ENCODE peak calls at places on chromosomes 16 and 17, in nine cellular contexts. A is heart left ventricle, R is T-helper 9 cell, G is right lobe of liver, F is NCI-H1092 treated with DMSO at 0.1 percent for 48 hours, E is Panc1, I is NCI-H187, Y is HFF-Myc, B is NCI-H345. M is an unnamed sample.

GRCh38 chr16:8173111-8173644 is 417.1 kb downstream of the TMEM114 start:
- DNase-seq in A (peak; percentile 73), R (no peak), F (peak; percentile 74), G (peak; percentile 78), I (no peak), B (peak; percentile 44), Y (peak; percentile 32), E (peak; percentile 45), M (peak; percentile 75)

GRCh38 chr17:76506408-76507328 is 5.4 kb upstream of the RHBDF2 start:
- DNase-seq in Y (no peak), E (no peak), G (peak; percentile 81), A (peak; percentile 91), R (peak; percentile 84), I (peak; percentile 56), B (peak; percentile 74), F (peak; percentile 62), M (peak; percentile 82)

GRCh38 chr17:80262775-80263244 is 2.2 kb downstream of the RNF213 start:
- DNase-seq in R (no peak), B (no peak), I (no peak), F (no peak), E (no peak), Y (no peak), G (no peak), A (no peak), M (no peak)

GRCh38 chr17:62824290-62825135 is 16.4 kb upstream of the MARCHF10 start:
- DNase-seq in B (no peak), A (no peak), G (no peak), R (no peak), E (no peak), Y (peak; percentile 84), F (no peak), I (no peak), M (no peak)

GRCh38 chr17:65423346-65424140 is 137.9 kb downstream of the AXIN2 start:
- DNase-seq in E (no peak), A (no peak), I (no peak), R (no peak), Y (no peak), G (no peak), F (no peak), B (no peak), M (no peak)

GRCh38 chr17:42843358-42843934 is 934 bp upstream of the AOC2 start:
- DNase-seq in G (no peak), R (no peak), F (peak; percentile 60), E (peak; percentile 43), B (peak; percentile 46), A (no peak), I (no peak), Y (no peak), M (no peak)

GRCh38 chr16:67024384-67024896 is 4.5 kb upstream of the CBFB start:
- DNase-seq in A (no peak), B (no peak), F (no peak), I (no peak), E (no peak), G (no peak), Y (no peak), R (no peak), M (peak; percentile 34)

GRCh38 chr16:68839831-68840230 is 3.5 kb upstream of the TANGO6 start:
- DNase-seq in Y (no peak), E (no peak), A (no peak), F (no peak), R (no peak), I (no peak), B (no peak), G (no peak), M (no peak)

GRCh38 chr17:17824119-17824779 is 12.5 kb downstream of the SREBF1 start:
- DNase-seq in G (no peak), A (no peak), F (no peak), I (no peak), B (peak; percentile 71), E (no peak), Y (no peak), R (no peak), M (no peak)

GRCh38 chr17:57875109-57876022 is 25.5 kb upstream of the MRPS23 start:
- DNase-seq in Y (peak; percentile 95), R (no peak), E (peak; percentile 47), A (peak; percentile 88), I (no peak), B (no peak), G (no peak), F (no peak), M (no peak)

GRCh38 chr17:75542184-75542583 is 16.7 kb downstream of the LLGL2 start:
- DNase-seq in F (no peak), B (no peak), E (no peak), G (no peak), Y (no peak), R (no peak), I (no peak), A (no peak), M (no peak)

GRCh38 chr16:27402964-27403600 is 1.1 kb downstream of the IL21R start:
- DNase-seq in F (no peak), I (no peak), G (no peak), B (no peak), Y (no peak), A (no peak), E (no peak), R (no peak), M (no peak)

GRCh38 chr17:83160443-83161297 is 81.3 kb downstream of the METRNL start:
- DNase-seq in F (no peak), E (no peak), A (no peak), G (no peak), I (no peak), R (no peak), Y (no peak), B (no peak), M (peak; percentile 29)

GRCh38 chr16:21265104-21265825 is 12.8 kb downstream of the CRYM start:
- DNase-seq in I (no peak), B (no peak), Y (no peak), F (no peak), E (no peak), R (no peak), G (peak; percentile 63), A (no peak), M (peak; percentile 84)

GRCh38 chr17:36590082-36590481 is 1.6 kb upstream of the DHRS11 start:
- DNase-seq in E (no peak), R (no peak), F (no peak), I (no peak), A (no peak), G (no peak), Y (no peak), B (no peak), M (no peak)

GRCh38 chr16:46882940-46883307 is 1.2 kb upstream of the GPT2 start:
- DNase-seq in G (no peak), E (no peak), R (no peak), B (no peak), Y (no peak), I (no peak), A (no peak), F (no peak), M (no peak)

GRCh38 chr16:27367463-27368357 is 34.3 kb upstream of the IL21R start:
- DNase-seq in Y (peak; percentile 58), A (peak; percentile 88), E (no peak), I (no peak), B (peak; percentile 19), G (peak; percentile 88), R (peak; percentile 82), F (peak; percentile 16), M (peak; percentile 81)

GRCh38 chr16:6335072-6335471 is 997.6 kb upstream of the RBFOX1 start:
- DNase-seq in F (no peak), Y (no peak), E (no peak), I (no peak), B (no peak), G (no peak), R (no peak), A (no peak), M (no peak)

GRCh38 chr16:75241412-75241811 is 10.0 kb downstream of the BCAR1 start:
- DNase-seq in G (no peak), F (no peak), R (no peak), I (no peak), Y (no peak), B (no peak), A (peak; percentile 54), E (no peak), M (no peak)

GRCh38 chr17:38958756-38959155 is 8.4 kb downstream of the FBXO47 start:
- DNase-seq in B (no peak), R (no peak), A (no peak), F (no peak), Y (no peak), G (no peak), E (no peak), I (no peak), M (no peak)

GRCh38 chr17:73956595-73957465 is 246.6 kb upstream of the RPL38 start:
- DNase-seq in I (no peak), E (no peak), A (no peak), Y (no peak), R (peak; percentile 40), F (peak; percentile 38), G (peak; percentile 56), B (peak; percentile 55), M (peak; percentile 58)